ENCODE peak calls at places on chromosome 10, in four cellular contexts. L, Z, K and S are unnamed samples.

GRCh38 chr10:48742891-48743845 is 58.5 kb downstream of the WDFY4 start:
- DNase-seq in L (no peak), Z (no peak), K (no peak), S (peak)

GRCh38 chr10:113965077-113965476 is 78.6 kb upstream of the ADRB1 start:
- DNase-seq in L (no peak), Z (no peak), K (no peak), S (peak)

GRCh38 chr10:117071293-117072050 is 66.5 kb upstream of the SHTN1 start:
- DNase-seq in L (no peak), Z (no peak), K (no peak), S (no peak)

GRCh38 chr10:69180525-69181204 is 631 bp downstream of the SUPV3L1 start:
- DNase-seq in L (peak), Z (no peak), K (peak), S (peak)

GRCh38 chr10:26997610-26998009 is 102.7 kb downstream of the ANKRD26 start:
- DNase-seq in L (no peak), Z (no peak), K (no peak), S (no peak)

GRCh38 chr10:66844176-66844947 is 81.5 kb upstream of the LRRTM3 start:
- DNase-seq in L (no peak), Z (no peak), K (no peak), S (no peak)

GRCh38 chr10:21925851-21926250 is 77.7 kb downstream of the DNAJC1 start:
- DNase-seq in L (no peak), Z (no peak), K (no peak), S (no peak)

GRCh38 chr10:77147871-77148270 is 489.7 kb downstream of the KCNMA1 start:
- DNase-seq in L (no peak), Z (no peak), K (no peak), S (no peak)

GRCh38 chr10:86060386-86061280 is 306.0 kb downstream of the GRID1 start:
- DNase-seq in L (no peak), Z (no peak), K (no peak), S (no peak)

GRCh38 chr10:80504897-80505465 is 32.7 kb upstream of the SH2D4B start:
- DNase-seq in L (no peak), Z (no peak), K (no peak), S (no peak)

GRCh38 chr10:57955076-57955475 is 312.6 kb downstream of the IPMK start:
- DNase-seq in L (no peak), Z (no peak), K (no peak), S (no peak)

GRCh38 chr10:110058215-110058614 is 50.4 kb downstream of the ADD3 start:
- DNase-seq in L (no peak), Z (no peak), K (no peak), S (no peak)

GRCh38 chr10:22986771-22987542 is 59.1 kb downstream of the ARMC3 start:
- DNase-seq in L (no peak), Z (peak), K (no peak), S (peak)

GRCh38 chr10:79022565-79023488 is 45.9 kb upstream of the ZMIZ1 start:
- DNase-seq in L (peak), Z (peak), K (peak), S (peak)

GRCh38 chr10:113538131-113538530 is 14.7 kb upstream of the HABP2 start:
- DNase-seq in L (no peak), Z (no peak), K (no peak), S (no peak)

DNA sequence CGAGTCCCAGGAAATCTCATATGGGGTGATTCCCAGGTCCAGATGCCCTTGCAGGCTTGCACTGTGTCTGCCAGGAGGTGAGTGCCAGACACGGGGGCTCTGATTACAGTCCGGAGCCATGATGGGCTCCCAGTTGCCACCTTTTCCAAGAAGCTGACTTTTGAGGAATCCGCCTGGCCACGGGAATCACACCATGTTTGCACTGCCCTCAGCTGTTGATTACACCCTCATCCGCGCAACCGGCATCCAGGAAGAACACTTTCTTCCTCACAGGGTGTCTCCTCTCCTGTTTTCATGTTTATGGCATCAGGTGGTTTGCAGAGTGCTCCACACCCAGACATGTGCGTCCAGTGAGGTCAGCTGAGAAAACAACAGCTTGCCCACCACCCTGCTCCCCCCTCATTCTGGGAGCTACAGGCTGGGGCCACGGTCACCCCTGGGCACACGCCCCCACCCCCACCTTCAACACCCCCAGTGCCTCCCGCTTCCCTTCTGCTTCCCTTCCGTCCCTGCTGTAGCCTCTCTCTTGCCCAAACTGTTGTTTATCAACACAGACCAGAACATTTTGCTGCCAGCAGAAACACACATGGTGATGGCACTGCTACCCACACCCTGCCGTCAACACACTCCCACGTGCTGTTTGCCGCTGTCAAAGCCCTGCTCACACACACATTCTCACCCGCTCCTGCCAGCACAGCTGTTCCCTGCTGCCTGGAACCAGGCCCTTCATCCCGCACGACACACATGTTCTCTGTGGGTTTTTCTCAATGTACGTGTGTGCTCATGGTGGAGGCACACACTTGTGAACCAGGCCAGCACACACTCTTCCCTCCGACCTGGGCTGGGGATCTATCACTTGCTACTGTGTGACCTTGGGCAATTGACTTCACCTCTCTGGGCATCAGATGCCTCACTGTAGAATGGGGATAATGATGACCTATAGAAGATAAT is 35.8 kb downstream of the DDIT4 start:
- DNase-seq in L (no peak), Z (no peak), K (no peak), S (peak)
- TF ChIP-seq POLR2A in L (no peak), Z (no peak), K (no peak), S (no peak)

DNA sequence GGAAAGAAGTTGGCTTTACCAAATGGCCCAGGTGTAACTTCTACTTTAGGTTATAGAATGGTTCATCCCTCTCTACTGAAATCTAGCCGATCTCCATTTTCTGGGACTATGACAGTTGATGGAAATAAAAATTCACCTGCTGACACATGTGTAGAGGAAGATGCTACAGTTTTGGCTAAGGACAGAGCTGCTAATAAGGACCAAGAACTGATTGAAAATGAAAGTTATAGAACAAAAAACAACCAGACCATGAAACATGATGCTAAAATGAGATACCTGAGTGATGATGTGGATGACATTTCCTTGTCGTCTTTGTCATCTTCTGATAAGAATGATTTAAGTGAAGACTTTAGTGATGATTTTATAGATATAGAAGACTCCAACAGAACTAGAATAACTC is 43.6 kb downstream of the CCSER2 start:
- DNase-seq in L (no peak), Z (no peak), K (no peak), S (no peak)
- TF ChIP-seq MAX in L (no peak), Z (no peak), K (no peak), S (no peak)

GRCh38 chr10:119867317-119867716 is 5.3 kb downstream of the MCMBP start:
- DNase-seq in L (no peak), Z (no peak), K (no peak), S (no peak)

GRCh38 chr10:119871881-119872609 is 598 bp downstream of the MCMBP start:
- DNase-seq in L (no peak), Z (no peak), K (no peak), S (peak)

GRCh38 chr10:119872610-119872859 is at the start of gene MCMBP:
- DNase-seq in L (no peak), Z (no peak), K (peak), S (no peak)

GRCh38 chr10:119878524-119878923 is 5.9 kb upstream of the MCMBP start:
- DNase-seq in L (no peak), Z (no peak), K (no peak), S (no peak)

DNA sequence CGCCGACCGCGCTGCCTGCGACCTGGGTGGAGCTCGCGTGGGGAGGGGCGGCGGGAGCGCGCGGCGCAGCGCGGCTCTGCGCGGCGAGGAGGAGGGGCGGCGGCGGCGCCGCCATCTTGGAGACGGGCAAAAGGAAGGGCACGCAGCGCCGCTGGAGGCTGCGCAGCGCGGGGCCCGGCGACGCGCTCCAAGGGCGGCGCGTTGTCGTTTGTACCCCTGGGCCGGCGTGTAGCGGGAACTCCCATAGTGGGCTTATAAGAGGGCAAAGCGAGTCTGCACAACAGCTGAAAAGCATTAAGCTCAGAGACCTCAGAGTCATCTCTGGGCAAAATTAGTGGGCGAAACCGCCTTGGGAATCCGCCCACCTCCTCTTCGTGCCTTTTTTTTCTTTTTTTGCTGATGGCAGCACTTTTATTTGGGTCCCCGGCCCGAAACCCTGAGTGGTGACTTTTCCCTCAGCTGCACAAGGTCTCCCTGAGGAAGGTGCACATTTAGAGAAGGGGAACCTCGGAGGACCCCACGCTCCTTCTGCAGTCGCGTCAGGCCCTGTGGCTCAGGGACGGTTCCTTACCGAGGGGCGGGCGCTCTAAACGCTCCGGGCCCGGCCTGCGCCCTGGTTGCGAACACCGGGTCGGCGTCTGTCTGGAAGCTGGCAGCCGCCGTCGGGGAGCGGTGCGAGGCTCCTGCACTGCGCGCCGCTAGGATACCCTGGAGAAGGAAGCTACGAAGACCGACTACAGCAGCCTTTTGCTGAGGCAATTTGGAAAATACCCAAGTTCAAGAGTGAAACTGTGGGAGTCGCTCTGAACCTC is 423 bp upstream of the MCMBP start:
- DNase-seq in L (peak), Z (peak), K (peak), S (peak)
- TF ChIP-seq POLR2A in L (peak), Z (peak), K (peak), S (peak)

DNA sequence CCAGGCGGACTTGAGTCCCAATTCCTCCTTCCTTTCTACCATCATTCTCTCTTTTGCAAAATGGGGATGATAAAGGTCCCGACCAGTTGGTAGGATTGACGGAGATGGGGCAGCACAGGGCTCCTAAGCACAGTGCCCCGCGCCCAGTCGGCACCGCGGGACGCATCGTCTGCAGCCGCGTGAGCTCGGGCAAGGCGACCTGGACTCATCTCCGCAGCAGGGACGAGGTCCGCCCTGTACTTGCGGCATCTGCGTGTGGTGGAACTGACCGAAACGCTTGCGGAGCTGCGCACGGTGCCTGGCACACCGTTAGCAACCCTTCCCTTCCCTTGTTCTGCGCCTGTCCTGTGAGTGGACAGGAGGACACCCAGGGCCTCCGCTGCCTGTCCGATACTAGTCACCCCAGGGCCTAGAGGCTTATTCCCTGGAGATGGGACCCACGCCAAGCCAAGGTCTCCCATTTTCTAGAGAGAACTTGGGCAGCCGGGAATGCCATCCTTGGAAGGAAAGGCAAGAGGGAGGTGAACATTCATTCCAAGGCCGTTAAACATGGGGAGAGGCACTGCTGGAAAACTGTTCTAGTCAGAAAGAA is 98.4 kb downstream of the WDR11 start:
- DNase-seq in L (no peak), Z (no peak), K (no peak), S (no peak)
- TF ChIP-seq MAX in L (no peak), Z (no peak), K (no peak), S (no peak)

GRCh38 chr10:131785121-131785460 is 115.7 kb upstream of the PPP2R2D start:
- DNase-seq in L (no peak), Z (no peak), K (no peak), S (no peak)
- TF ChIP-seq POLR2A in L (no peak), Z (no peak), K (no peak), S (no peak)

GRCh38 chr10:33557313-33557712 is 222.8 kb upstream of the NRP1 start:
- DNase-seq in L (no peak), Z (no peak), K (no peak), S (no peak)
- TF ChIP-seq MAX in L (no peak), Z (no peak), K (no peak), S (no peak)

GRCh38 chr10:120503695-120504094 is 46.7 kb downstream of the PLPP4 start:
- DNase-seq in L (no peak), Z (no peak), K (no peak), S (no peak)
- TF ChIP-seq POLR2A in L (no peak), Z (no peak), K (no peak), S (no peak)

DNA sequence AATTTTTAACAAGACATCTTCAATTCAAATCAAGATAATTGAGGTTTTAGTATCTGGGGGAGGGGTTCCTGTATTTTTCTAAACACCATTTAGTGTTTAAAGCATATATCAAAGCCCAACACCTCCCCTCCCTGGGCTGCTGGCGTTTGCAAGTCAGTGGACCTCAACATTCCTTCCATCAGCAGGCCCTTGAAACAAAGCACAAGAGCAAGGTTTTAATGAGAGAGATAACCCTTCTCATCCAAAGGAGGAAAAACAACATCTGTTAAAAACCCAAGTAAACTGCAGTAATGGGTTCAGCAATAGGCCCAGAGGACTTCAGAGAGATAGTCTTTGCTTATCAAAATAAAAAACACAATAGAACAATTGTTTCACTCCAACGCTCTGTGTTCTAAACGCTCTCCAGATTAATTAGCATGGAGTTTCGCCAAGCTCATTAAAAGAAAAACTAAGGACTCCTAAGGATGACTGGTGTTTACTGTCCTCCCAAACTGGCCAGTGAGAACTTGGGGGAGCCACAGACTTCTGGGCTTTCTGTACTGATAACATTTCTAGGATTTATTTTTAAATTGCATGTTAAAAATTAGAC is 2.5 kb downstream of the JCAD start:
- DNase-seq in L (no peak), Z (no peak), K (no peak), S (no peak)
- TF ChIP-seq MAX in L (no peak), Z (no peak), K (no peak), S (no peak)